ENCODE peak calls at places on chromosome 2, in six cellular contexts. W is anterior cingulate cortex, H is right lobe of liver, T is AG09319, I is foreskin keratinocyte, G is NT2/D1. M is an unnamed sample.

GRCh38 chr2:46747297-46747818 is 168.2 kb downstream of the MCFD2 start:
- DNase-seq in H (no peak), I (no peak), G (no peak), T (no peak), W (no peak), M (no peak)

GRCh38 chr2:130836501-130837174 is at the start of gene ARHGEF4:
- DNase-seq in G (no peak), T (no peak), H (peak; percentile 76), I (peak; percentile 52), W (no peak), M (peak; percentile 40)

GRCh38 chr2:109199790-109200189 is 70.8 kb downstream of the SH3RF3 start:
- DNase-seq in I (no peak), H (no peak), W (no peak), T (no peak), G (no peak), M (no peak)

GRCh38 chr2:179860255-179861026 is 971 bp downstream of the ZNF385B start:
- DNase-seq in W (no peak), G (no peak), I (no peak), T (no peak), H (peak; percentile 71), M (no peak)

GRCh38 chr2:128754246-128754724 is 435.6 kb upstream of the HS6ST1 start:
- DNase-seq in H (no peak), W (no peak), I (no peak), G (no peak), T (no peak), M (no peak)

GRCh38 chr2:20625491-20625919 is 25.4 kb downstream of the HS1BP3 start:
- DNase-seq in I (no peak), W (no peak), H (peak; percentile 23), T (no peak), G (no peak), M (no peak)

GRCh38 chr2:8018956-8019355 is 662.9 kb upstream of the ID2 start:
- DNase-seq in W (no peak), I (peak; percentile 3), H (no peak), G (no peak), T (no peak), M (no peak)

GRCh38 chr2:127358971-127359370 is 28.8 kb downstream of the MAP3K2 start:
- DNase-seq in T (no peak), H (no peak), G (no peak), I (no peak), W (no peak), M (no peak)

GRCh38 chr2:155301221-155301620 is 602.7 kb downstream of the KCNJ3 start:
- DNase-seq in T (no peak), I (peak; percentile 33), H (no peak), G (no peak), W (no peak), M (no peak)

GRCh38 chr2:105328281-105329196 is 996 bp downstream of the TGFBRAP1 start:
- DNase-seq in H (no peak), I (peak; percentile 78), T (no peak), W (no peak), G (no peak), M (peak; percentile 26)

GRCh38 chr2:239019193-239019581 is 171.3 kb downstream of the TWIST2 start:
- DNase-seq in T (no peak), G (no peak), I (no peak), H (no peak), W (no peak), M (no peak)

GRCh38 chr2:230130668-230131364 is 62.1 kb upstream of the SLC16A14 start:
- DNase-seq in G (no peak), H (no peak), W (no peak), I (no peak), T (peak; percentile 64), M (no peak)

GRCh38 chr2:96325038-96325883 is at the start of gene ITPRIPL1:
- DNase-seq in I (no peak), H (no peak), T (no peak), W (no peak), G (no peak), M (peak; percentile 81)

GRCh38 chr2:138827426-138828054 is 47.4 kb upstream of the NXPH2 start:
- DNase-seq in T (peak; percentile 20), G (peak; percentile 61), I (peak; percentile 60), W (no peak), H (no peak), M (peak; percentile 48)

GRCh38 chr2:173652731-173653426 is 298.2 kb downstream of the CDCA7 start:
- DNase-seq in W (no peak), G (no peak), H (no peak), I (peak; percentile 98), T (peak; percentile 82), M (no peak)

GRCh38 chr2:182240862-182241371 is 185.9 kb downstream of the PDE1A start:
- DNase-seq in T (no peak), G (no peak), W (no peak), H (no peak), I (peak; percentile 47), M (peak; percentile 50)